ENCODE peak calls at places on chromosome 21, in six cellular contexts. F is IMR-90, J is astrocyte of the spinal cord, A is Panc1, R is neural crest cell, S is lower leg skin. C is an unnamed sample.

GRCh38 chr21:46388206-46388880 is 64.4 kb downstream of the PCNT start:
- DNase-seq in S (no peak), A (no peak), J (no peak), F (no peak), R (no peak), C (no peak)

GRCh38 chr21:43712268-43712942 is 6.5 kb upstream of the PDXK start:
- DNase-seq in S (no peak), J (peak), R (no peak), A (no peak), F (peak), C (no peak)

GRCh38 chr21:43340491-43341348 is 86.2 kb downstream of the SIK1 start:
- DNase-seq in F (peak), R (no peak), S (no peak), A (no peak), J (peak), C (no peak)

GRCh38 chr21:34552324-34553198 is 40.6 kb upstream of the KCNE1 start:
- DNase-seq in F (no peak), A (no peak), S (no peak), R (no peak), J (peak), C (no peak)

GRCh38 chr21:32794643-32795042 is 23.1 kb upstream of the PAXBP1 start:
- DNase-seq in S (no peak), A (no peak), J (no peak), R (no peak), F (no peak), C (no peak)

GRCh38 chr21:43190544-43191340 is 21.9 kb downstream of the CRYAA start:
- DNase-seq in F (no peak), J (no peak), A (no peak), S (peak), R (no peak), C (no peak)

GRCh38 chr21:42844411-42845113 is 34.8 kb downstream of the WDR4 start:
- DNase-seq in F (no peak), S (no peak), R (no peak), J (peak), A (no peak), C (no peak)

GRCh38 chr21:24552491-24552890 is 1054.8 kb downstream of the MRPL39 start:
- DNase-seq in F (no peak), S (no peak), R (no peak), A (no peak), J (no peak), C (no peak)

GRCh38 chr21:46594276-46594675 is 10.6 kb downstream of the S100B start:
- DNase-seq in S (no peak), A (no peak), R (no peak), J (no peak), F (no peak), C (no peak)

GRCh38 chr21:34670220-34670961 is 1.6 kb downstream of the CLIC6 start:
- DNase-seq in F (no peak), S (no peak), A (no peak), J (no peak), R (no peak), C (no peak)

GRCh38 chr21:15224346-15225086 is 159.7 kb upstream of the NRIP1 start:
- DNase-seq in S (no peak), R (no peak), J (peak), A (peak), F (peak), C (no peak)

GRCh38 chr21:33332143-33332542 is 7.4 kb downstream of the IFNAR1 start:
- DNase-seq in R (no peak), A (no peak), S (no peak), F (no peak), J (no peak), C (no peak)

GRCh38 chr21:42639646-42640152 is 13.7 kb upstream of the PDE9A start:
- DNase-seq in S (no peak), R (no peak), F (no peak), J (no peak), A (no peak), C (no peak)

GRCh38 chr21:26798856-26799751 is 46.1 kb downstream of the ADAMTS1 start:
- DNase-seq in J (peak), F (peak), A (no peak), S (no peak), R (no peak), C (no peak)

GRCh38 chr21:42424848-42425602 is 21.3 kb downstream of the UBASH3A start:
- DNase-seq in F (no peak), R (no peak), J (no peak), S (no peak), A (no peak), C (no peak)

GRCh38 chr21:26842976-26843911 is 2.0 kb downstream of the ADAMTS1 start:
- DNase-seq in F (peak), J (peak), R (peak), S (peak), A (peak), C (peak)

GRCh38 chr21:41597227-41597626 is 89.3 kb upstream of the TMPRSS2 start:
- DNase-seq in J (no peak), R (no peak), F (no peak), A (no peak), S (no peak), C (no peak)

GRCh38 chr21:46148106-46148505 is 7.3 kb downstream of the FTCD start:
- DNase-seq in A (no peak), F (no peak), S (no peak), R (no peak), J (no peak), C (no peak)

GRCh38 chr21:26437326-26438009 is 135.6 kb downstream of the CYYR1 start:
- DNase-seq in A (no peak), R (no peak), S (no peak), J (peak), F (no peak), C (no peak)

GRCh38 chr21:42330380-42331336 is 15.4 kb upstream of the TFF3 start:
- DNase-seq in F (no peak), R (no peak), A (no peak), S (no peak), J (no peak), C (no peak)

GRCh38 chr21:42677339-42678117 is 24.1 kb downstream of the PDE9A start:
- DNase-seq in R (no peak), J (peak), A (no peak), S (no peak), F (peak), C (no peak)

GRCh38 chr21:29258626-29259335 is 39.9 kb upstream of the BACH1 start:
- DNase-seq in S (no peak), R (no peak), A (no peak), F (peak), J (peak), C (no peak)

GRCh38 chr21:33664135-33664534 is 21.8 kb downstream of the ITSN1 start:
- DNase-seq in R (no peak), J (no peak), A (no peak), F (no peak), S (no peak), C (no peak)

GRCh38 chr21:42021751-42022430 is 11.7 kb upstream of the ZBTB21 start:
- DNase-seq in S (no peak), J (peak), F (no peak), A (no peak), R (peak), C (no peak)

GRCh38 chr21:41478319-41479177 is 29.4 kb downstream of the TMPRSS2 start:
- DNase-seq in A (no peak), R (no peak), J (no peak), S (no peak), F (no peak), C (no peak)

GRCh38 chr21:42847051-42847707 is 32.2 kb downstream of the WDR4 start:
- DNase-seq in S (no peak), J (no peak), R (no peak), F (no peak), A (no peak), C (no peak)

GRCh38 chr21:43849532-43850299 is 15.3 kb upstream of the AGPAT3 start:
- DNase-seq in J (no peak), R (no peak), A (no peak), S (no peak), F (no peak), C (no peak)

GRCh38 chr21:42309753-42310213 is 5.4 kb downstream of the TFF3 start:
- DNase-seq in S (no peak), F (peak), A (peak), R (peak), J (peak), C (peak)

GRCh38 chr21:42878678-42878992 is 704 bp downstream of the WDR4 start:
- DNase-seq in S (peak), R (no peak), F (no peak), J (no peak), A (peak), C (no peak)

GRCh38 chr21:46379105-46379504 is 55.1 kb downstream of the PCNT start:
- DNase-seq in F (no peak), R (no peak), A (no peak), J (no peak), S (no peak), C (no peak)

GRCh38 chr21:35136106-35136505 is 87.0 kb upstream of the RUNX1 start:
- DNase-seq in A (no peak), S (no peak), J (no peak), F (no peak), R (no peak), C (no peak)

GRCh38 chr21:34817821-34818662 is 149.2 kb downstream of the CLIC6 start:
- DNase-seq in J (no peak), F (no peak), R (no peak), S (no peak), A (no peak), C (no peak)

GRCh38 chr21:33968082-33968997 is 52.7 kb upstream of the ATP5PO start:
- DNase-seq in J (peak), S (no peak), F (peak), A (no peak), R (no peak), C (no peak)

GRCh38 chr21:15839026-15839425 is 109.2 kb downstream of the USP25 start:
- DNase-seq in J (peak), R (no peak), S (no peak), A (no peak), F (no peak), C (no peak)

GRCh38 chr21:46098303-46099141 is 610 bp downstream of the COL6A2 start:
- DNase-seq in F (no peak), S (peak), A (no peak), J (no peak), R (no peak), C (peak)

GRCh38 chr21:46634427-46634826 is 1.0 kb upstream of the PRMT2 start:
- DNase-seq in S (no peak), A (no peak), R (no peak), J (no peak), F (no peak), C (no peak)

GRCh38 chr21:41164981-41165650 is 2.8 kb upstream of the BACE2 start:
- DNase-seq in A (peak), J (no peak), S (peak), F (peak), R (no peak), C (no peak)

GRCh38 chr21:46065993-46066842 is 31.7 kb upstream of the COL6A2 start:
- DNase-seq in F (peak), J (no peak), R (no peak), A (no peak), S (no peak), C (no peak)

DNA sequence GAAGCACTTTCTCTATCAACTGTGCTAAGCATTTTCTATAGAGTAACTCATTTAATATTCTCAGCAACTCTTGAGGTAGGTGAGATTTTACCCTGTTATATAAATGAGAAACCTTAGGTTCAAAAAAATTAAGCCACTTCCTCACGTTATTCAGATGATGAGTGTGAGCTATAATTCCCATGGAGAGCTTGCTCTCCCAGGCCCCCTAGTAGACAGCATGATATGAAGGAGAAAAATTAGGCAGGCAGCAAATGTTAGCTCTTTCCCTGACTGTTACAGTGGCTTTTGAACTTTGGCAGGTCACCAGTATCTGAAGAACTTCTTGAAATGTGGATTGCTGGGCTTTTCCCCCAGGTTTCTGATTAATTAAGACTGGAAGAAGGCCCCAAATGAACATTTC is 753.1 kb downstream of the NCAM2 start:
- DNase-seq in S (no peak), J (no peak), R (no peak), F (no peak), A (no peak), C (no peak)
- TF ChIP-seq CTCF in S (no peak), J (no peak), R (no peak), F (no peak), A (no peak), C (no peak)

GRCh38 chr21:37460196-37460595 is 93.6 kb downstream of the DYRK1A start:
- DNase-seq in F (no peak), J (no peak), S (no peak), R (no peak), A (no peak), C (no peak)
- TF ChIP-seq CTCF in F (peak), J (peak), S (no peak), R (peak), A (peak), C (no peak)

DNA sequence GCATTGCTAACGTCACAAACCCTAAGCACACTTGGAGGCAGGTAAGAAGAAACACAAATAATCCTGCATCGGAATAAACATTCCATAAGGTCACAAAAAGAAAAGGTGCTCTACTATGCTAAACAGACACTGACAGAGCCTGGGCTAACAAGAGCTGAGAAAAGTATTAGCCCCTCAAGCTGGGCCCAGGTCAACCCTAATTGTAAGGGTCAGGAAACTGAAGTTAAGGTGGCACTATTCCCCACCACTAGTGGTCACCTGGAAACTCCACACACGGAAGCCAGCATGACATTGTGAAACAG is 1.3 kb downstream of the PTTG1IP start:
- DNase-seq in A (no peak), S (no peak), J (no peak), R (no peak), F (no peak), C (no peak)
- TF ChIP-seq CTCF in A (no peak), S (no peak), J (no peak), R (no peak), F (no peak), C (no peak)

GRCh38 chr21:31550070-31550469 is 109.4 kb upstream of the SOD1 start:
- DNase-seq in R (no peak), F (no peak), S (no peak), A (no peak), J (no peak), C (no peak)

GRCh38 chr21:31546402-31547155 is 112.9 kb upstream of the SOD1 start:
- DNase-seq in S (no peak), J (no peak), R (no peak), F (no peak), A (no peak), C (no peak)

GRCh38 chr21:31552826-31553225 is 106.7 kb upstream of the SOD1 start:
- DNase-seq in A (no peak), J (no peak), S (no peak), R (no peak), F (no peak), C (no peak)

GRCh38 chr21:31545036-31545435 is 114.5 kb upstream of the SOD1 start:
- DNase-seq in A (no peak), F (no peak), S (no peak), J (no peak), R (no peak), C (no peak)

GRCh38 chr21:31548688-31549087 is 110.8 kb upstream of the SOD1 start:
- DNase-seq in A (no peak), R (no peak), S (no peak), J (no peak), F (no peak), C (no peak)
- TF ChIP-seq CTCF in A (no peak), R (no peak), S (no peak), J (no peak), F (no peak), C (no peak)

GRCh38 chr21:18803624-18804023 is 400.0 kb upstream of the TMPRSS15 start:
- DNase-seq in J (no peak), F (no peak), A (no peak), S (no peak), R (no peak), C (no peak)

DNA sequence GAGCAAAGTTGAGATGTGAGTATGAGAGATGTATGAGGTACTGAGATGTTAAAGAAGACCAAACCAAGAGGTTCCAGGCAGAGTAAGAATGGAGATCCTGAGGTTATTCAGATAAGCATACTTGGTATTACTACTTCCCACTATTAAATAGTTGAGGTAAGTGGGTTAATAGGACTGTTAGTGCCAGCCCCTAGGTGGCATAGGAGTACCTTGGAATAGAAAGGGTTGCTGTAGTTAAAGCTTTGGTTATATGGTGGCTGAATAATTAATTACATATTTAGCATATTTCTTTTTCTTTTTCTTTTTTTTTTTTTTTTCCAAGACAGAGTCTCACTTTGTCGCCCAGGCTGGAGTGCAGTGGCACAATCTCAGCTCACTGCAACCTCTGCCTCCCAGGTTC is 397.9 kb upstream of the TMPRSS15 start:
- DNase-seq in R (no peak), J (peak), F (no peak), S (no peak), A (no peak), C (no peak)
- TF ChIP-seq CTCF in R (peak), J (peak), F (no peak), S (no peak), A (peak), C (no peak)

GRCh38 chr21:44983421-44984206 is 43.8 kb downstream of the SLX9 start:
- DNase-seq in J (no peak), S (no peak), R (no peak), A (no peak), F (no peak), C (no peak)
- TF ChIP-seq CTCF in J (no peak), S (no peak), R (no peak), A (no peak), F (no peak), C (no peak)

DNA sequence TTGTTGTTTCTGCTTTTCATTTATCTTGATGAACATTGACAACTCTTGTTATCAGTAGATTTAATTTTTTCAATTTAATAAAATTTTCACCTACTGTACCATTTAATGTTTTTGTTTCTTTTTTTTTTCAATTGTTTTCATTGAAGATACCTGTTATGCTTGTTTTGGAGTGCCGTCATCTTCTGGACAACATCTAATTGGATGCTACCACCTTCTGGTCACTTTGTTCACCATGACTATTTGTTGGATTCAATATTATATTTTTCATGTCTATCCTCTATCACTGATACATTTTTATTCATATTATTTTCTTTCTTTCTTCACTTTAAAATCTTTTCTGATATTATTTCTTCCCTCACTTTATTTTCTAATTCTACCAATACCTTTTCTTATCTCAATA is 14.0 kb downstream of the KRTAP21-2 start:
- DNase-seq in J (no peak), A (no peak), S (no peak), R (no peak), F (no peak), C (no peak)
- TF ChIP-seq CTCF in J (no peak), A (no peak), S (no peak), R (no peak), F (no peak), C (no peak)

GRCh38 chr21:39669485-39669884 is 56.7 kb downstream of the B3GALT5 start:
- DNase-seq in J (no peak), A (no peak), S (no peak), F (no peak), R (no peak), C (no peak)
- TF ChIP-seq CTCF in J (no peak), A (no peak), S (no peak), F (no peak), R (no peak), C (no peak)